ENCODE peak calls at places on chromosomes 13 and 19, in nine cellular contexts. One of them, this sample, is unnamed.

GRCh38 chr13:45325806-45326205 is 15.2 kb downstream of the TPT1 start:
- DNase-seq in cardiac muscle cell: peak; percentile 84
- DNase-seq in breast epithelium: no peak
- DNase-seq in activated T-cell treated with anti-CD3 and anti-CD28 coated beads, Interleukin-2, amount 50 U/mL, for 72 hours: no peak
- DNase-seq in posterior cingulate gyrus: peak; percentile 22
- DNase-seq in A172: peak; percentile 89
- DNase-seq in sciatic nerve: no peak
- DNase-seq in epithelial cell of proximal tubule: no peak
- DNase-seq in ACHN: peak; percentile 45
- DNase-seq in this sample: peak; percentile 88

GRCh38 chr19:33667141-33667540 is 45.4 kb downstream of the CHST8 start:
- DNase-seq in breast epithelium: no peak
- DNase-seq in posterior cingulate gyrus: no peak
- DNase-seq in epithelial cell of proximal tubule: no peak
- DNase-seq in cardiac muscle cell: no peak
- DNase-seq in ACHN: no peak
- DNase-seq in A172: no peak
- DNase-seq in activated T-cell treated with anti-CD3 and anti-CD28 coated beads, Interleukin-2, amount 50 U/mL, for 72 hours: no peak
- DNase-seq in sciatic nerve: no peak
- DNase-seq in this sample: no peak

GRCh38 chr13:75124415-75124814 is 357.6 kb downstream of the TBC1D4 start:
- DNase-seq in A172: no peak
- DNase-seq in epithelial cell of proximal tubule: no peak
- DNase-seq in cardiac muscle cell: no peak
- DNase-seq in activated T-cell treated with anti-CD3 and anti-CD28 coated beads, Interleukin-2, amount 50 U/mL, for 72 hours: no peak
- DNase-seq in breast epithelium: no peak
- DNase-seq in ACHN: no peak
- DNase-seq in posterior cingulate gyrus: no peak
- DNase-seq in sciatic nerve: no peak
- DNase-seq in this sample: no peak

GRCh38 chr13:59568306-59568705 is 595.4 kb downstream of the DIAPH3 start:
- DNase-seq in ACHN: no peak
- DNase-seq in A172: no peak
- DNase-seq in posterior cingulate gyrus: no peak
- DNase-seq in breast epithelium: no peak
- DNase-seq in sciatic nerve: no peak
- DNase-seq in epithelial cell of proximal tubule: no peak
- DNase-seq in cardiac muscle cell: peak; percentile 6
- DNase-seq in activated T-cell treated with anti-CD3 and anti-CD28 coated beads, Interleukin-2, amount 50 U/mL, for 72 hours: no peak
- DNase-seq in this sample: no peak

GRCh38 chr13:113041821-113042335 is 63.7 kb upstream of the F7 start:
- DNase-seq in sciatic nerve: no peak
- DNase-seq in breast epithelium: no peak
- DNase-seq in epithelial cell of proximal tubule: no peak
- DNase-seq in ACHN: no peak
- DNase-seq in A172: no peak
- DNase-seq in posterior cingulate gyrus: peak; percentile 76
- DNase-seq in cardiac muscle cell: no peak
- DNase-seq in activated T-cell treated with anti-CD3 and anti-CD28 coated beads, Interleukin-2, amount 50 U/mL, for 72 hours: no peak
- DNase-seq in this sample: no peak

GRCh38 chr13:26473571-26474230 is 83.8 kb upstream of the WASF3 start:
- DNase-seq in epithelial cell of proximal tubule: no peak
- DNase-seq in A172: no peak
- DNase-seq in cardiac muscle cell: no peak
- DNase-seq in sciatic nerve: no peak
- DNase-seq in breast epithelium: no peak
- DNase-seq in ACHN: no peak
- DNase-seq in activated T-cell treated with anti-CD3 and anti-CD28 coated beads, Interleukin-2, amount 50 U/mL, for 72 hours: no peak
- DNase-seq in posterior cingulate gyrus: no peak
- DNase-seq in this sample: no peak

GRCh38 chr13:113153810-113154748 is 4.4 kb upstream of the PROZ start:
- DNase-seq in activated T-cell treated with anti-CD3 and anti-CD28 coated beads, Interleukin-2, amount 50 U/mL, for 72 hours: peak; percentile 67
- DNase-seq in ACHN: peak; percentile 53
- DNase-seq in epithelial cell of proximal tubule: no peak
- DNase-seq in breast epithelium: peak; percentile 84
- DNase-seq in A172: peak; percentile 43
- DNase-seq in posterior cingulate gyrus: peak; percentile 96
- DNase-seq in sciatic nerve: peak; percentile 91
- DNase-seq in cardiac muscle cell: peak; percentile 78
- DNase-seq in this sample: peak; percentile 33

GRCh38 chr19:51377422-51377821 is 5.0 kb upstream of the NKG7 start:
- DNase-seq in A172: no peak
- DNase-seq in posterior cingulate gyrus: no peak
- DNase-seq in breast epithelium: peak; percentile 7
- DNase-seq in sciatic nerve: no peak
- DNase-seq in ACHN: no peak
- DNase-seq in activated T-cell treated with anti-CD3 and anti-CD28 coated beads, Interleukin-2, amount 50 U/mL, for 72 hours: no peak
- DNase-seq in cardiac muscle cell: no peak
- DNase-seq in epithelial cell of proximal tubule: no peak
- DNase-seq in this sample: no peak

GRCh38 chr13:35393886-35394285 is 82.6 kb downstream of the MAB21L1 start:
- DNase-seq in sciatic nerve: no peak
- DNase-seq in cardiac muscle cell: no peak
- DNase-seq in breast epithelium: no peak
- DNase-seq in ACHN: no peak
- DNase-seq in posterior cingulate gyrus: no peak
- DNase-seq in epithelial cell of proximal tubule: no peak
- DNase-seq in activated T-cell treated with anti-CD3 and anti-CD28 coated beads, Interleukin-2, amount 50 U/mL, for 72 hours: no peak
- DNase-seq in A172: no peak
- DNase-seq in this sample: no peak